ENCODE peak calls at places on chromosome 7, in nine cellular contexts. X is lower lobe of right lung, A is heart left ventricle, D is cardiac muscle cell, U is H9, K is fibroblast of lung, B is PC-3, G is adrenal gland, J is IMR-90. N is an unnamed sample. For H3K4me1, the result is how much of the 10 kb centered on the place peaks cover.

GRCh38 chr7:97595439-97595838 is 136.4 kb upstream of the TAC1 start:
- DNase-seq in G (no peak), U (no peak), B (no peak), A (no peak), K (no peak), D (no peak), X (no peak), J (no peak), N (no peak)

GRCh38 chr7:38424750-38425463 is 151.5 kb upstream of the TARP start:
- DNase-seq in U (no peak), K (peak), B (peak), J (peak), G (no peak), X (no peak), A (no peak), D (no peak), N (no peak)

GRCh38 chr7:90613088-90613498 is 17.0 kb downstream of the CDK14 start:
- DNase-seq in J (peak), X (no peak), K (no peak), B (no peak), G (no peak), D (no peak), U (no peak), A (peak), N (no peak)

GRCh38 chr7:23204241-23204640 is 22.4 kb downstream of the NUP42 start:
- DNase-seq in X (no peak), J (peak), U (no peak), D (no peak), B (no peak), K (peak), A (no peak), G (no peak), N (no peak)

GRCh38 chr7:49400891-49401550 is 372.4 kb upstream of the VWC2 start:
- DNase-seq in B (peak), U (no peak), X (no peak), K (no peak), J (no peak), A (no peak), D (no peak), G (no peak), N (no peak)

GRCh38 chr7:19508821-19509220 is 200.0 kb downstream of the POLR1F start:
- DNase-seq in D (no peak), X (no peak), B (no peak), G (no peak), U (no peak), K (no peak), J (no peak), A (no peak), N (no peak)

GRCh38 chr7:99579956-99580777 is 17.9 kb upstream of the TMEM225B start:
- DNase-seq in D (peak), G (peak), A (peak), U (peak), X (no peak), K (peak), B (no peak), J (peak), N (peak)

GRCh38 chr7:39547336-39547735 is 18.9 kb upstream of the YAE1 start:
- DNase-seq in J (no peak), A (no peak), K (no peak), G (no peak), X (no peak), U (no peak), D (no peak), B (no peak), N (no peak)

GRCh38 chr7:11232462-11232861 is 258.8 kb downstream of the PHF14 start:
- DNase-seq in X (no peak), B (peak), K (no peak), A (no peak), J (no peak), G (no peak), U (no peak), D (no peak), N (no peak)

GRCh38 chr7:135160858-135161653 is 9.5 kb downstream of the CYREN start:
- DNase-seq in J (peak), K (no peak), A (peak), G (no peak), U (no peak), B (no peak), D (no peak), X (no peak), N (no peak)

GRCh38 chr7:34135924-34136323 is 230.6 kb downstream of the BMPER start:
- DNase-seq in K (no peak), X (no peak), U (no peak), D (no peak), G (no peak), J (no peak), A (no peak), B (no peak), N (no peak)

GRCh38 chr7:107386543-107386900 is 83.3 kb upstream of the GPR22 start:
- DNase-seq in K (peak), U (no peak), J (no peak), D (no peak), A (no peak), G (no peak), B (no peak), X (no peak), N (no peak)

GRCh38 chr7:47715631-47716068 is 133.7 kb upstream of the TNS3 start:
- DNase-seq in U (no peak), A (no peak), K (no peak), X (no peak), G (peak), J (no peak), B (no peak), D (no peak), N (no peak)

GRCh38 chr7:18153183-18153748 is 125.6 kb upstream of the PRPS1L1 start:
- DNase-seq in G (no peak), U (no peak), J (no peak), A (no peak), K (no peak), X (no peak), D (no peak), B (no peak), N (no peak)

GRCh38 chr7:33862946-33863814 is 42.2 kb upstream of the BMPER start:
- DNase-seq in D (peak), U (no peak), G (no peak), K (no peak), X (no peak), B (no peak), J (no peak), A (no peak), N (peak)

GRCh38 chr7:90461216-90461615 is 8.2 kb upstream of the PTTG1IP2 start:
- DNase-seq in G (no peak), A (no peak), B (no peak), U (no peak), D (no peak), K (peak), X (no peak), J (peak), N (peak)

GRCh38 chr7:70670288-70670687 is 461.7 kb upstream of the GALNT17 start:
- DNase-seq in D (no peak), X (no peak), K (no peak), B (no peak), J (no peak), G (no peak), A (no peak), U (no peak), N (peak)

GRCh38 chr7:3899559-3899991 is 598.5 kb downstream of the SDK1 start:
- DNase-seq in J (no peak), U (no peak), G (no peak), D (no peak), X (no peak), K (no peak), B (no peak), A (no peak), N (no peak)

GRCh38 chr7:141265668-141266067 is 191.8 kb downstream of the TMEM178B start:
- DNase-seq in A (no peak), X (no peak), G (no peak), J (no peak), B (no peak), K (no peak), D (no peak), U (no peak), N (no peak)

GRCh38 chr7:4261038-4261960 is 420.8 kb upstream of the FOXK1 start:
- DNase-seq in B (no peak), X (no peak), J (no peak), D (no peak), A (no peak), K (peak), G (no peak), U (no peak), N (no peak)

GRCh38 chr7:40244226-40244625 is 109.4 kb downstream of the SUGCT start:
- DNase-seq in D (no peak), K (no peak), B (no peak), A (no peak), G (no peak), X (no peak), U (no peak), J (no peak), N (no peak)

GRCh38 chr7:15867441-15867840 is 181.0 kb upstream of the MEOX2 start:
- DNase-seq in K (no peak), A (no peak), U (no peak), X (no peak), B (no peak), D (no peak), J (no peak), G (no peak), N (no peak)

GRCh38 chr7:40850017-40850416 is 715.2 kb downstream of the SUGCT start:
- DNase-seq in D (no peak), A (no peak), G (peak), X (no peak), K (no peak), B (no peak), U (no peak), J (peak), N (no peak)

GRCh38 chr7:115217373-115217772 is 295.5 kb downstream of the MDFIC start:
- DNase-seq in B (peak), A (no peak), J (no peak), K (peak), D (no peak), X (no peak), G (no peak), U (no peak), N (no peak)

GRCh38 chr7:70944516-70944915 is 187.4 kb upstream of the GALNT17 start:
- DNase-seq in D (no peak), A (no peak), X (no peak), G (no peak), B (no peak), U (no peak), K (no peak), J (no peak), N (no peak)

GRCh38 chr7:132933076-132933466 is 148.8 kb downstream of the CHCHD3 start:
- DNase-seq in D (no peak), X (no peak), G (no peak), A (no peak), U (no peak), K (peak), J (peak), B (no peak), N (no peak)

GRCh38 chr7:138289864-138290263 is 170.2 kb upstream of the TRIM24 start:
- DNase-seq in X (no peak), G (no peak), D (no peak), J (no peak), K (no peak), B (no peak), A (no peak), U (no peak), N (no peak)

GRCh38 chr7:124912972-124913371 is 16.7 kb downstream of the POT1 start:
- DNase-seq in X (no peak), D (no peak), B (no peak), K (no peak), J (no peak), U (no peak), G (no peak), A (no peak), N (no peak)

GRCh38 chr7:12028508-12028907 is 182.6 kb upstream of the TMEM106B start:
- DNase-seq in U (no peak), G (no peak), K (no peak), A (no peak), J (peak), X (no peak), B (no peak), D (no peak), N (no peak)

GRCh38 chr7:78585958-78586357 is 787.4 kb downstream of the PHTF2 start:
- DNase-seq in G (no peak), K (no peak), J (no peak), B (no peak), X (no peak), D (no peak), U (no peak), A (no peak), N (no peak)

GRCh38 chr7:78588393-78588792 is 789.8 kb downstream of the PHTF2 start:
- DNase-seq in D (no peak), U (no peak), X (no peak), G (no peak), J (no peak), A (no peak), K (no peak), B (no peak), N (peak)

DNA sequence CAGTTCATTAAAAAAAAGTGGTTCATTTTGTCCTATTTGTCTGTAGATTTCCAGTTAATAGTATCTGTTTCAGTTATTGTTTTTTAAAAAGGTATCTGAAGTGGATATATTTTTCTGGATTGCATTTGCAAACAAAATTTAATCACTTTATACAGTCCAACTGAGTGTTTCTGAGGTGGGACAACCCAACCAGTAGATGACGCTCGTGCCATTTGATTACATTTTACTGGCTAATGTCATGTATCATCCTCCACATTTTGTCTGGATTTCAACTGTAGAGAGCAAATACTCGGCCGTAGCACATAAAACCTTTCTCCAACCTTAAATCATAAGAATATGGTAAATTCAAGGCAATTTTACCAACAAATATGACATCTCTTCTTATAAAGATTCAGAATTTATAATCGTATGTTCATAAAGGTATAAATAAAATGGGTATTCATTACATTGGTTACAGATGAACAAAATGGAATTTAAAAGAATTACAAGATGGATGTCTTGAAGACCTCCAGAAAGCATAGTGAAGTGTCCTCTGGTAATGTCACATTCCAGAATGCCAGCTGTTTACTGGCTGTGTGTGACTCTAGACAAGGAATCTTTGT is 789.0 kb downstream of the PHTF2 start:
- DNase-seq in B (peak), K (peak), J (peak), G (no peak), A (no peak), U (no peak), X (no peak), D (peak), N (no peak)
- TF ChIP-seq CTCF in B (peak), K (peak), J (peak), G (no peak), A (no peak), U (peak), X (no peak), D (peak), N (no peak)

GRCh38 chr7:131074585-131074984 is 253.1 kb upstream of the MKLN1 start:
- DNase-seq in A (no peak), X (no peak), J (no peak), U (no peak), G (no peak), K (no peak), D (no peak), B (no peak), N (no peak)

GRCh38 chr7:131075406-131075805 is 252.3 kb upstream of the MKLN1 start:
- DNase-seq in K (no peak), A (no peak), X (no peak), U (no peak), D (no peak), B (no peak), J (no peak), G (no peak), N (no peak)

GRCh38 chr7:131071786-131072504 is 255.7 kb upstream of the MKLN1 start:
- DNase-seq in J (peak), A (peak), X (no peak), G (peak), D (no peak), B (peak), K (peak), U (no peak), N (no peak)

GRCh38 chr7:131074043-131074442 is 253.6 kb upstream of the MKLN1 start:
- DNase-seq in J (no peak), B (no peak), D (no peak), U (no peak), G (no peak), A (no peak), K (no peak), X (no peak), N (no peak)

GRCh38 chr7:131072505-131073091 is 255.1 kb upstream of the MKLN1 start:
- DNase-seq in U (peak), D (peak), G (no peak), K (peak), B (peak), J (peak), A (no peak), X (no peak), N (no peak)
- H3K4me1 ChIP-seq in U (under half), D (under half), G (half or more), K (under half), B (under half), J (under half), A (half or more), X (half or more), N (half or more)

GRCh38 chr7:116727432-116728009 is 55.5 kb downstream of the MET start:
- DNase-seq in K (no peak), U (no peak), X (no peak), B (peak), A (no peak), G (no peak), D (no peak), J (no peak), N (no peak)
- TF ChIP-seq CTCF in K (no peak), U (no peak), X (no peak), B (no peak), A (no peak), G (no peak), D (no peak), J (no peak), N (no peak)

GRCh38 chr7:84145892-84146291 is 48.7 kb downstream of the SEMA3A start:
- DNase-seq in G (no peak), A (no peak), J (no peak), D (no peak), B (no peak), U (no peak), X (no peak), K (no peak), N (no peak)
- H3K4me1 ChIP-seq in G (under half), A (under half), J (under half), D (under half), B (under half), U (under half), X (under half), K (under half), N (under half)

DNA sequence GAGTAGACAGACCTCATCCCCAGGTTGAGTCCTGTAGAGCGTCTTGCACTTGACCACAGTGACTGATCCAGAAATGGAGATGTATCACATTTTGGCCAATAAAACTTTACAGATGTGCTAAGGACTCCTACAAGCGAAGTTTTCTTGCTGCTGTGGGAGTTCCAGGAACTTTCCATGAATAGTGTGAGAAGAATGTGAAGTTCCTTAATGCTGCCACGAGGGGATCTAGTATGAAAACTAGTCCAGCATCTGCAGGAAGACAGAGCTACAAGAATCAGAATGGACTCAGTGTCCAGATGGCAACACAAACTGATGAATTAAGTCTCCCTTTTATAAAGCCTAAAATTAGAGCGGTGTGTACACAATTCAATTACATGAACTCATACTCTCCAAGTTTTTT is 14.8 kb upstream of the LSM8 start:
- DNase-seq in J (peak), A (no peak), K (no peak), D (no peak), G (no peak), U (no peak), X (no peak), B (peak), N (no peak)
- TF ChIP-seq CTCF in J (peak), A (no peak), K (no peak), D (peak), G (no peak), U (no peak), X (no peak), B (peak), N (no peak)

GRCh38 chr7:66339141-66339540 is 134.0 kb downstream of the TPST1 start:
- DNase-seq in X (no peak), D (no peak), U (no peak), A (no peak), K (no peak), B (no peak), G (no peak), J (no peak), N (no peak)

GRCh38 chr7:66333443-66333842 is 128.3 kb downstream of the TPST1 start:
- DNase-seq in K (no peak), G (no peak), U (no peak), J (no peak), A (no peak), X (no peak), B (no peak), D (no peak), N (no peak)

GRCh38 chr7:66331883-66332282 is 126.7 kb downstream of the TPST1 start:
- DNase-seq in A (no peak), X (no peak), G (no peak), K (peak), B (no peak), J (peak), D (no peak), U (no peak), N (no peak)

GRCh38 chr7:66336760-66337159 is 131.6 kb downstream of the TPST1 start:
- DNase-seq in K (no peak), J (no peak), A (no peak), B (no peak), X (no peak), G (no peak), U (no peak), D (no peak), N (no peak)

GRCh38 chr7:66335318-66335717 is 130.2 kb downstream of the TPST1 start:
- DNase-seq in U (no peak), B (no peak), J (peak), D (no peak), K (no peak), A (no peak), G (no peak), X (no peak), N (no peak)
- H3K4me1 ChIP-seq in U (under half), B (under half), J (under half), D (under half), K (under half), A (under half), G (under half), X (under half), N (under half)

GRCh38 chr7:77459311-77459726 is 43.2 kb upstream of the GSAP start:
- DNase-seq in J (no peak), A (no peak), X (no peak), B (no peak), U (no peak), K (no peak), D (no peak), G (no peak), N (no peak)
- TF ChIP-seq CTCF in J (no peak), A (no peak), X (no peak), B (no peak), U (no peak), K (no peak), D (no peak), G (no peak), N (no peak)

DNA sequence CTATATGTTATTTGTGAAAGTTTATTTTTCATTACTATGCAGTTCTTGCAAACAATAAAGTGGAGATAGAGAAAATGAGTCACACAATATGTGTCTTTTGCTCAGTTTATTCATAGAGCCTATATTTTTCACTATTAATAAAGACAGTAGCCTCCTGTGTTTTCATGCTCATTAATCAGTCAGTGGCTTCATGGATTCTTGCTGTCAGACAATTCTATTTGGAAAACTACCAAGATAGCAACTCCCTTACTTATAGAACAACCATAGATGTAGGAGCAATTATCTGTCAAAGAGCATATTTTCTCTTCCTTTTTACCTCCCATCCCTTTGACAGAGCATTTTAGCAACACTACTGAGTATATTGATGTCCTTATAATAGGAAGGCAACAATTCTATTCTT is 132.7 kb upstream of the CALCR start:
- DNase-seq in X (no peak), G (no peak), D (no peak), A (no peak), K (no peak), J (no peak), U (no peak), B (no peak), N (no peak)
- H3K4me1 ChIP-seq in X (under half), G (under half), D (under half), A (under half), K (under half), J (under half), U (under half), B (under half), N (under half)